ENCODE peak calls at places on chromosomes 5 and 9, in eight cellular contexts. H is activated T-helper 1 cell treated with anti-CD3 and anti-CD28 coated beads, Interleukin-12 subunit alpha, Interleukin-12 subunit beta, Interleukin-2, Interleukin-4 antibody, amounts not matched to agents 30 ng/mL and 10 ng/mL and 1 ng/mL, durations not matched to agents 14 hours and 24 hours and 36 hours; S is T-helper 1 cell; P is skeletal muscle cell; X is hypothalamus; O is stomach; A is Ammon's horn; G is natural killer cell. D is an unnamed sample.

GRCh38 chr5:52469420-52469819 is 318.3 kb upstream of the ITGA1 start:
- DNase-seq in H (no peak), A (no peak), X (no peak), O (no peak), S (peak; percentile 4), G (no peak), P (no peak), D (no peak)

GRCh38 chr9:9003184-9003583 is 1203.6 kb upstream of the DMAC1 start:
- DNase-seq in X (no peak), H (no peak), P (no peak), S (no peak), G (no peak), A (peak; percentile 81), O (no peak), D (peak; percentile 33)

GRCh38 chr9:131419716-131420115 is 25.8 kb downstream of the PRRC2B start:
- DNase-seq in X (no peak), P (no peak), S (no peak), A (no peak), O (no peak), G (no peak), H (no peak), D (no peak)

GRCh38 chr5:177319913-177320588 is 8.4 kb upstream of the MXD3 start:
- DNase-seq in G (no peak), P (no peak), A (no peak), H (no peak), O (no peak), X (no peak), S (no peak), D (no peak)

GRCh38 chr5:119220576-119221197 is 135.1 kb upstream of the TNFAIP8 start:
- DNase-seq in P (no peak), X (no peak), S (no peak), H (no peak), G (no peak), A (no peak), O (no peak), D (no peak)

GRCh38 chr5:7186818-7187217 is 209.1 kb upstream of the ADCY2 start:
- DNase-seq in X (no peak), S (no peak), A (no peak), O (no peak), P (no peak), G (no peak), H (no peak), D (no peak)

GRCh38 chr5:168947212-168947868 is 353.6 kb downstream of the SLIT3 start:
- DNase-seq in A (peak; percentile 31), O (peak; percentile 59), G (no peak), H (no peak), X (no peak), P (no peak), S (no peak), D (peak; percentile 45)

GRCh38 chr9:72703574-72703973 is 182.2 kb downstream of the TMC1 start:
- DNase-seq in O (no peak), G (no peak), P (no peak), A (peak; percentile 49), H (no peak), X (no peak), S (no peak), D (no peak)

GRCh38 chr5:178583279-178583678 is 6.9 kb downstream of the COL23A1 start:
- DNase-seq in S (no peak), G (no peak), A (no peak), P (no peak), X (no peak), O (no peak), H (no peak), D (no peak)

GRCh38 chr9:76996700-76997099 is 22.8 kb upstream of the FOXB2 start:
- DNase-seq in G (no peak), X (no peak), H (no peak), O (no peak), S (no peak), A (peak; percentile 63), P (no peak), D (peak; percentile 41)

GRCh38 chr9:115628426-115628825 is 510.5 kb upstream of the TNC start:
- DNase-seq in H (no peak), P (no peak), G (no peak), S (no peak), O (no peak), X (no peak), A (no peak), D (no peak)

GRCh38 chr5:78377056-78377717 is 16.8 kb downstream of the SCAMP1 start:
- DNase-seq in S (no peak), X (no peak), A (peak; percentile 18), G (no peak), H (no peak), O (no peak), P (no peak), D (peak; percentile 39)